ENCODE peak calls at places on chromosome 17, in eight cellular contexts. F is globus pallidus; T is cardiac fibroblast; W is ELF-1; P is midbrain; M is RCC 7860; O is activated CD4-positive, alpha-beta T cell treated with anti-CD3 and anti-CD28 coated beads for 24 hours; L is PC-9. G is an unnamed sample.

GRCh38 chr17:35373984-35374765 is 754 bp upstream of the SLFN11 start:
- DNase-seq in O (peak), W (peak), L (no peak), T (peak), M (peak), F (peak), P (peak), G (peak)

GRCh38 chr17:8003594-8004181 is 1.3 kb downstream of the GUCY2D start:
- DNase-seq in W (peak), T (no peak), P (no peak), M (no peak), F (no peak), O (no peak), L (no peak), G (no peak)

GRCh38 chr17:21298056-21298982 is 13.8 kb downstream of the MAP2K3 start:
- DNase-seq in L (no peak), O (no peak), T (no peak), P (no peak), W (no peak), F (no peak), M (no peak), G (no peak)

GRCh38 chr17:42079541-42079940 is 18.7 kb downstream of the ZNF385C start:
- DNase-seq in F (no peak), M (no peak), W (no peak), O (no peak), T (no peak), L (no peak), P (no peak), G (no peak)

GRCh38 chr17:74763565-74764387 is 12.4 kb downstream of the NAT9 start:
- DNase-seq in L (no peak), M (no peak), W (peak), F (peak), O (no peak), T (no peak), P (peak), G (no peak)

GRCh38 chr17:82239926-82240505 is 11.2 kb downstream of the SLC16A3 start:
- DNase-seq in P (no peak), L (no peak), F (no peak), W (no peak), M (no peak), O (no peak), T (no peak), G (no peak)

GRCh38 chr17:76546556-76547182 is 6.8 kb downstream of the PRCD start:
- DNase-seq in L (no peak), M (peak), W (no peak), P (no peak), T (peak), O (no peak), F (no peak), G (no peak)

GRCh38 chr17:80384078-80384960 is 30.6 kb upstream of the ENDOV start:
- DNase-seq in L (no peak), F (no peak), O (no peak), T (no peak), M (no peak), P (no peak), W (no peak), G (no peak)

GRCh38 chr17:45019177-45019711 is 32.2 kb downstream of the DCAKD start:
- DNase-seq in L (peak), P (peak), W (no peak), T (peak), F (no peak), O (peak), M (no peak), G (peak)

GRCh38 chr17:14833201-14833773 is 431.8 kb downstream of the PMP22 start:
- DNase-seq in O (no peak), L (no peak), M (no peak), W (no peak), F (no peak), T (peak), P (no peak), G (no peak)

GRCh38 chr17:67336859-67337258 is 29.5 kb downstream of the PSMD12 start:
- DNase-seq in M (no peak), P (no peak), L (no peak), O (no peak), T (no peak), F (no peak), W (no peak), G (no peak)

GRCh38 chr17:81932333-81932983 is 4.6 kb downstream of the PYCR1 start:
- DNase-seq in L (no peak), M (no peak), P (no peak), O (no peak), T (no peak), W (no peak), F (no peak), G (no peak)

GRCh38 chr17:4497101-4497824 is 1.4 kb upstream of the SPNS2 start:
- DNase-seq in F (no peak), M (peak), T (no peak), W (no peak), L (peak), O (no peak), P (no peak), G (no peak)

GRCh38 chr17:75011788-75012319 is 616 bp upstream of the MRPL58 start:
- DNase-seq in M (no peak), P (peak), O (no peak), F (peak), L (no peak), T (peak), W (no peak), G (peak)

GRCh38 chr17:52027620-52028019 is 130.9 kb downstream of the CA10 start:
- DNase-seq in O (no peak), F (no peak), T (peak), M (peak), P (no peak), L (no peak), W (no peak), G (no peak)

GRCh38 chr17:29155235-29155965 is 24.8 kb downstream of the MYO18A start:
- DNase-seq in F (no peak), W (peak), P (no peak), M (peak), O (peak), L (peak), T (peak), G (no peak)

GRCh38 chr17:74919440-74920305 is 3.4 kb downstream of the USH1G start:
- DNase-seq in P (peak), L (no peak), O (no peak), T (peak), W (peak), F (no peak), M (no peak), G (no peak)

GRCh38 chr17:63429766-63430165 is 16.3 kb downstream of the CYB561 start:
- DNase-seq in O (no peak), M (no peak), L (no peak), W (no peak), P (no peak), T (no peak), F (no peak), G (no peak)

GRCh38 chr17:76549539-76549938 is 9.7 kb downstream of the PRCD start:
- DNase-seq in W (no peak), M (no peak), T (no peak), P (no peak), L (no peak), O (no peak), F (no peak), G (no peak)

G was measured in gastrocnemius medialis.